ENCODE peak calls at places on chromosomes 5 and 9, in four cellular contexts. W is H9; J is IMR-90; S is activated T-cell treated with anti-CD3 and anti-CD28 coated beads, Interleukin-2, amount 50 U/mL, for 24 hours. C is an unnamed sample.
A peak's percentile ranks its signal among the peaks of the same experiment; 100 is the strongest.

GRCh38 chr9:18544456-18544855 is 70.5 kb downstream of the ADAMTSL1 start:
- DNase-seq in J (no peak), S (no peak), W (no peak), C (no peak)

GRCh38 chr5:172789687-172790495 is 18.9 kb upstream of the DUSP1 start:
- DNase-seq in W (peak; percentile 28), J (no peak), S (no peak), C (no peak)

GRCh38 chr9:117616436-117616835 is 87.8 kb upstream of the TLR4 start:
- DNase-seq in W (no peak), S (no peak), J (no peak), C (no peak)

GRCh38 chr5:14268236-14268701 is 125.1 kb downstream of the TRIO start:
- DNase-seq in S (no peak), W (no peak), J (peak; percentile 81), C (no peak)

GRCh38 chr9:133109931-133110650 is 10.9 kb downstream of the RALGDS start:
- DNase-seq in S (no peak), J (no peak), W (no peak), C (no peak)

GRCh38 chr9:30944233-30944585 is 1440.2 kb upstream of the ACO1 start:
- DNase-seq in W (no peak), J (no peak), S (no peak), C (no peak)

GRCh38 chr5:111172504-111172903 is 51.7 kb upstream of the CAMK4 start:
- DNase-seq in W (peak; percentile 63), S (no peak), J (no peak), C (no peak)

GRCh38 chr5:12840972-12841371 is 936.7 kb upstream of the CTNND2 start:
- DNase-seq in S (no peak), W (no peak), J (no peak), C (no peak)

GRCh38 chr5:154756871-154757646 is 1.9 kb downstream of the LARP1 start:
- DNase-seq in S (peak; percentile 73), W (no peak), J (peak; percentile 30), C (peak; percentile 66)

GRCh38 chr9:127557998-127558546 is 54.0 kb upstream of the STXBP1 start:
- DNase-seq in W (no peak), S (no peak), J (no peak), C (no peak)

GRCh38 chr9:17832812-17833211 is 253.9 kb downstream of the SH3GL2 start:
- DNase-seq in J (no peak), W (no peak), S (no peak), C (no peak)

GRCh38 chr5:141848771-141849370 is 29.3 kb downstream of the PCDH1 start:
- DNase-seq in W (peak; percentile 95), S (no peak), J (peak; percentile 66), C (no peak)

GRCh38 chr9:121201045-121201737 is 478 bp downstream of the RAB14 start:
- DNase-seq in S (peak; percentile 70), W (no peak), J (no peak), C (peak; percentile 64)

GRCh38 chr5:172172912-172173591 is 15.0 kb downstream of the STK10 start:
- DNase-seq in S (no peak), W (no peak), J (no peak), C (no peak)

GRCh38 chr5:174750720-174751119 is 26.3 kb downstream of the MSX2 start:
- DNase-seq in W (no peak), J (peak; percentile 67), S (no peak), C (no peak)

GRCh38 chr5:82967072-82967471 is 110.1 kb downstream of the TMEM167A start:
- DNase-seq in W (no peak), S (no peak), J (no peak), C (no peak)

GRCh38 chr9:16434522-16434921 is 435.9 kb downstream of the BNC2 start:
- DNase-seq in J (peak; percentile 78), S (no peak), W (no peak), C (no peak)

GRCh38 chr5:94240616-94241287 is 377.7 kb downstream of the KIAA0825 start:
- DNase-seq in J (peak; percentile 38), S (no peak), W (no peak), C (no peak)

GRCh38 chr5:109601736-109602135 is 88.0 kb upstream of the MAN2A1 start:
- DNase-seq in S (no peak), J (no peak), W (no peak), C (no peak)

GRCh38 chr9:109442716-109443115 is 55.4 kb downstream of the PTPN3 start:
- DNase-seq in J (no peak), S (no peak), W (no peak), C (no peak)

GRCh38 chr9:135000647-135001245 is 83.0 kb upstream of the FCN1 start:
- DNase-seq in J (no peak), S (no peak), W (no peak), C (no peak)

GRCh38 chr5:68345166-68345565 is 129.6 kb downstream of the PIK3R1 start:
- DNase-seq in W (no peak), S (no peak), J (peak; percentile 21), C (no peak)